ENCODE peak calls at places on chromosomes 3 and 15, in eight cellular contexts. One of them, this sample, is unnamed.

GRCh38 chr3:194327030-194327413 is 24.1 kb downstream of the CPN2 start:
- DNase-seq in stomach: no peak
- DNase-seq in upper lobe of left lung: no peak
- DNase-seq in HCT116: peak
- DNase-seq in HL-60: no peak
- DNase-seq in K562: no peak
- DNase-seq in HepG2: no peak
- DNase-seq in transverse colon: no peak
- DNase-seq in this sample: no peak

GRCh38 chr3:86787091-86787490 is 203.9 kb downstream of the VGLL3 start:
- DNase-seq in K562: no peak
- DNase-seq in upper lobe of left lung: no peak
- DNase-seq in HepG2: no peak
- DNase-seq in HL-60: no peak
- DNase-seq in HCT116: no peak
- DNase-seq in transverse colon: no peak
- DNase-seq in stomach: no peak
- DNase-seq in this sample: no peak

GRCh38 chr3:78707616-78708015 is 1060.2 kb downstream of the ROBO1 start:
- DNase-seq in HL-60: no peak
- DNase-seq in stomach: no peak
- DNase-seq in HepG2: no peak
- DNase-seq in transverse colon: no peak
- DNase-seq in K562: no peak
- DNase-seq in HCT116: no peak
- DNase-seq in upper lobe of left lung: no peak
- DNase-seq in this sample: no peak

GRCh38 chr3:143855183-143855582 is 6.9 kb upstream of the SLC9A9 start:
- DNase-seq in upper lobe of left lung: no peak
- DNase-seq in HepG2: no peak
- DNase-seq in HL-60: no peak
- DNase-seq in HCT116: no peak
- DNase-seq in K562: no peak
- DNase-seq in stomach: no peak
- DNase-seq in transverse colon: no peak
- DNase-seq in this sample: no peak

GRCh38 chr3:137259709-137260108 is 301.9 kb downstream of the IL20RB start:
- DNase-seq in stomach: no peak
- DNase-seq in HCT116: no peak
- DNase-seq in transverse colon: no peak
- DNase-seq in K562: no peak
- DNase-seq in upper lobe of left lung: no peak
- DNase-seq in HepG2: no peak
- DNase-seq in HL-60: no peak
- DNase-seq in this sample: no peak

GRCh38 chr3:30435950-30436349 is 170.5 kb upstream of the TGFBR2 start:
- DNase-seq in HepG2: no peak
- DNase-seq in transverse colon: no peak
- DNase-seq in stomach: no peak
- DNase-seq in HCT116: no peak
- DNase-seq in K562: no peak
- DNase-seq in upper lobe of left lung: no peak
- DNase-seq in HL-60: no peak
- DNase-seq in this sample: no peak

GRCh38 chr15:91407237-91407889 is 307.3 kb downstream of the SV2B start:
- DNase-seq in stomach: no peak
- DNase-seq in K562: no peak
- DNase-seq in transverse colon: no peak
- DNase-seq in HepG2: no peak
- DNase-seq in HL-60: no peak
- DNase-seq in upper lobe of left lung: no peak
- DNase-seq in HCT116: no peak
- DNase-seq in this sample: no peak

GRCh38 chr3:157939166-157939565 is 167.1 kb downstream of the SHOX2 start:
- DNase-seq in upper lobe of left lung: no peak
- DNase-seq in HL-60: no peak
- DNase-seq in stomach: no peak
- DNase-seq in K562: no peak
- DNase-seq in HepG2: no peak
- DNase-seq in HCT116: no peak
- DNase-seq in transverse colon: no peak
- DNase-seq in this sample: no peak

GRCh38 chr15:39140060-39140604 is 440.7 kb upstream of the THBS1 start:
- DNase-seq in HepG2: peak
- DNase-seq in upper lobe of left lung: no peak
- DNase-seq in transverse colon: no peak
- DNase-seq in K562: peak
- DNase-seq in stomach: no peak
- DNase-seq in HL-60: no peak
- DNase-seq in HCT116: no peak
- DNase-seq in this sample: no peak

GRCh38 chr3:178352300-178353021 is 183.8 kb upstream of the KCNMB2 start:
- DNase-seq in transverse colon: no peak
- DNase-seq in HL-60: no peak
- DNase-seq in stomach: no peak
- DNase-seq in HepG2: no peak
- DNase-seq in HCT116: no peak
- DNase-seq in upper lobe of left lung: no peak
- DNase-seq in K562: no peak
- DNase-seq in this sample: no peak

GRCh38 chr15:74525946-74526345 is 15.1 kb upstream of the ARID3B start:
- DNase-seq in upper lobe of left lung: no peak
- DNase-seq in stomach: no peak
- DNase-seq in K562: peak
- DNase-seq in HepG2: no peak
- DNase-seq in transverse colon: no peak
- DNase-seq in HL-60: no peak
- DNase-seq in HCT116: peak
- DNase-seq in this sample: no peak

GRCh38 chr3:150081084-150081483 is 110.4 kb upstream of the PFN2 start:
- DNase-seq in K562: no peak
- DNase-seq in transverse colon: no peak
- DNase-seq in stomach: no peak
- DNase-seq in HL-60: no peak
- DNase-seq in HCT116: no peak
- DNase-seq in upper lobe of left lung: no peak
- DNase-seq in HepG2: no peak
- DNase-seq in this sample: no peak

GRCh38 chr3:172951511-172951910 is 189.5 kb downstream of the SPATA16 start:
- DNase-seq in HepG2: no peak
- DNase-seq in stomach: no peak
- DNase-seq in HCT116: no peak
- DNase-seq in upper lobe of left lung: no peak
- DNase-seq in transverse colon: no peak
- DNase-seq in HL-60: no peak
- DNase-seq in K562: no peak
- DNase-seq in this sample: no peak

GRCh38 chr3:50118237-50118636 is 29.5 kb downstream of the RBM5 start:
- DNase-seq in HCT116: no peak
- DNase-seq in upper lobe of left lung: no peak
- DNase-seq in HL-60: no peak
- DNase-seq in K562: no peak
- DNase-seq in HepG2: no peak
- DNase-seq in stomach: no peak
- DNase-seq in transverse colon: no peak
- DNase-seq in this sample: no peak

GRCh38 chr3:50119786-50120185 is 31.1 kb downstream of the RBM5 start:
- DNase-seq in HL-60: no peak
- DNase-seq in upper lobe of left lung: no peak
- DNase-seq in K562: no peak
- DNase-seq in stomach: no peak
- DNase-seq in HCT116: no peak
- DNase-seq in HepG2: no peak
- DNase-seq in transverse colon: no peak
- DNase-seq in this sample: no peak

GRCh38 chr3:50122071-50122470 is 33.1 kb upstream of the SEMA3F start:
- DNase-seq in HCT116: no peak
- DNase-seq in transverse colon: no peak
- DNase-seq in stomach: no peak
- DNase-seq in K562: no peak
- DNase-seq in HepG2: peak
- DNase-seq in upper lobe of left lung: no peak
- DNase-seq in HL-60: no peak
- DNase-seq in this sample: peak

GRCh38 chr3:50121416-50122032 is 32.8 kb downstream of the RBM5 start:
- DNase-seq in HCT116: peak
- DNase-seq in HepG2: peak
- DNase-seq in transverse colon: peak
- DNase-seq in stomach: peak
- DNase-seq in K562: peak
- DNase-seq in HL-60: peak
- DNase-seq in upper lobe of left lung: no peak
- DNase-seq in this sample: peak

GRCh38 chr3:50120364-50121095 is 31.8 kb downstream of the RBM5 start:
- DNase-seq in HL-60: no peak
- DNase-seq in transverse colon: no peak
- DNase-seq in stomach: no peak
- DNase-seq in HepG2: no peak
- DNase-seq in upper lobe of left lung: no peak
- DNase-seq in HCT116: no peak
- DNase-seq in K562: no peak
- DNase-seq in this sample: peak
- TF ChIP-seq POLR2AphosphoS5 in HL-60: peak
- TF ChIP-seq POLR2AphosphoS5 in transverse colon: peak
- TF ChIP-seq POLR2AphosphoS5 in stomach: no peak
- TF ChIP-seq POLR2AphosphoS5 in HepG2: no peak
- TF ChIP-seq POLR2AphosphoS5 in upper lobe of left lung: no peak
- TF ChIP-seq POLR2AphosphoS5 in HCT116: peak
- TF ChIP-seq POLR2AphosphoS5 in K562: peak
- TF ChIP-seq POLR2AphosphoS5 in this sample: no peak

GRCh38 chr3:171805687-171806086 is 4.6 kb downstream of the PLD1 start:
- DNase-seq in transverse colon: no peak
- DNase-seq in HL-60: no peak
- DNase-seq in upper lobe of left lung: no peak
- DNase-seq in K562: no peak
- DNase-seq in stomach: no peak
- DNase-seq in HepG2: no peak
- DNase-seq in HCT116: no peak
- DNase-seq in this sample: no peak

GRCh38 chr3:171807129-171807675 is 3.1 kb downstream of the PLD1 start:
- DNase-seq in HCT116: no peak
- DNase-seq in HL-60: no peak
- DNase-seq in transverse colon: no peak
- DNase-seq in K562: no peak
- DNase-seq in HepG2: no peak
- DNase-seq in upper lobe of left lung: no peak
- DNase-seq in stomach: no peak
- DNase-seq in this sample: no peak

GRCh38 chr3:171804618-171805389 is 5.5 kb downstream of the PLD1 start:
- DNase-seq in HL-60: no peak
- DNase-seq in HepG2: no peak
- DNase-seq in stomach: no peak
- DNase-seq in HCT116: no peak
- DNase-seq in K562: no peak
- DNase-seq in transverse colon: no peak
- DNase-seq in upper lobe of left lung: no peak
- DNase-seq in this sample: no peak

GRCh38 chr3:171807806-171808205 is 2.5 kb downstream of the PLD1 start:
- DNase-seq in transverse colon: no peak
- DNase-seq in K562: no peak
- DNase-seq in stomach: no peak
- DNase-seq in HCT116: no peak
- DNase-seq in HepG2: peak
- DNase-seq in upper lobe of left lung: no peak
- DNase-seq in HL-60: no peak
- DNase-seq in this sample: no peak

DNA sequence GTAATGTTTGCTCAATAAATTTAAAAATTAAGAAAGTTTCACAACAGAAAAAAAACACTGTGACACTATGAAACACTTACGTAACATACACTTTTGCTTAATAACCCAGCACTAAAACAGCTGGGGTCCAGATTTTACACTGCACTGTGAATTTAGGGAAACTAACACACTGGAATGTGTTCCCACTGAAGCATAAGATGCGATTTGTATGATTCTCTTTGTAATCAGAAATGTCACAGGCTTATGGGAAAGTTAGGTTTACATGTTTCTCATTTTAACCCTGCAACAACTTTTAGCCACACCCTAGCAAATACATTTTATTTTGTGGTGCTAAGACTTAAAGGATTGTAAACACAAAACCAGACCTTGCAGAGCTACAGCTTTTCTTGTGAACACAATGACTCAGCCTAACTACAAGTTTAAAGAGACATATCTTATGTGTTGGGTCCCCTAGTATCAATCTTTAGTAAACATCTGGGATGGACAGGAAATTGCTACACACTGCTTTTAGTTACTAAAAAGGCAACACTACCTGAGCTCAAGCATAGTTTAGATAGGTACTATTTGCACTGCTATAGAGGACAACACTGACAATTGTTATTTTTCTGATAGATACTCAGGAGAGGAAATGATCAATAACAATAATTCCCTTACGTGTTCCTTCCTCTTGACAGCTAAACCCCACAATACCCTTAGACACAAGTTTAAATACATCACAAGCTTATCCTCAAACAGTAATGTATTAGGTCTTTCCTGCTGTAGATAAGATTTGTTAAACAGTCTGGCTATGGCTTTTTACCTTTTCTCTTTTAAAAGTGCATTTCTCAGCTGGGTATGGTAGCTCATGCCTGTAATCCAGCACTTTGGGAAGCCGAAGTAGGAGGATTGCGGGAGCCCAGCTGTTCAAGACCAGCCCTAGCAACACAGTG is 3.8 kb downstream of the PLD1 start:
- DNase-seq in HepG2: peak
- DNase-seq in stomach: no peak
- DNase-seq in upper lobe of left lung: no peak
- DNase-seq in K562: peak
- DNase-seq in HCT116: no peak
- DNase-seq in HL-60: no peak
- DNase-seq in transverse colon: no peak
- DNase-seq in this sample: no peak
- H3K27ac ChIP-seq in HepG2: peak
- H3K27ac ChIP-seq in stomach: peak
- H3K27ac ChIP-seq in upper lobe of left lung: peak
- H3K27ac ChIP-seq in K562: peak
- H3K27ac ChIP-seq in HCT116: no peak
- H3K27ac ChIP-seq in HL-60: peak
- H3K27ac ChIP-seq in transverse colon: peak
- H3K27ac ChIP-seq in this sample: peak

GRCh38 chr3:129228891-129229585 is 20.4 kb upstream of the COPG1 start:
- DNase-seq in transverse colon: no peak
- DNase-seq in K562: peak
- DNase-seq in HCT116: no peak
- DNase-seq in stomach: no peak
- DNase-seq in HL-60: peak
- DNase-seq in upper lobe of left lung: no peak
- DNase-seq in HepG2: peak
- DNase-seq in this sample: peak
- TF ChIP-seq POLR2AphosphoS5 in transverse colon: no peak
- TF ChIP-seq POLR2AphosphoS5 in K562: no peak
- TF ChIP-seq POLR2AphosphoS5 in HCT116: no peak
- TF ChIP-seq POLR2AphosphoS5 in stomach: no peak
- TF ChIP-seq POLR2AphosphoS5 in HL-60: no peak
- TF ChIP-seq POLR2AphosphoS5 in upper lobe of left lung: peak
- TF ChIP-seq POLR2AphosphoS5 in HepG2: no peak
- TF ChIP-seq POLR2AphosphoS5 in this sample: no peak

DNA sequence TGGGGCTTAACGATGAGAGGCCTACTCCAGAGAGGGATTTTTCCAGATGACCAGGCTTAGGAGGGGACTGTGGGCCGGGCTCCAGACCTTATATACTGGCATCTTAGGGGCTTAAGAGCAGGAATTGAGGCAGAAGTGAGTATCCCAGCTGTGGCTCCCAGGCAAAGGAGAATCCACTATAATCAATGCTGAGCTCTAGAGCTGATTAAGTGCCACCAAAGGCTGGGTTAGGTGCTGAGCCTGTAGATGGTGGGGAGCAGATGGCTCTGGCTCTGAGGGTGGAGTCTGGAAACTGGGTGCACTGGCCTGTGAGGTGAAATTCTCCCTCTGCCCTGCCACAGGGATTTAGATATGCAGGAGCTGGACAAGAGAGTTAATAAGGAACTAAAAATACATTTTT is 23.2 kb downstream of the IRAK2 start:
- DNase-seq in HL-60: no peak
- DNase-seq in upper lobe of left lung: no peak
- DNase-seq in transverse colon: no peak
- DNase-seq in HCT116: no peak
- DNase-seq in HepG2: no peak
- DNase-seq in K562: no peak
- DNase-seq in stomach: no peak
- DNase-seq in this sample: no peak
- H3K27ac ChIP-seq in HL-60: no peak
- H3K27ac ChIP-seq in upper lobe of left lung: peak
- H3K27ac ChIP-seq in transverse colon: no peak
- H3K27ac ChIP-seq in HCT116: no peak
- H3K27ac ChIP-seq in HepG2: no peak
- H3K27ac ChIP-seq in K562: no peak
- H3K27ac ChIP-seq in stomach: no peak
- H3K27ac ChIP-seq in this sample: peak